ENCODE peak calls at places on chromosomes 7 and 10, in eight cellular contexts. W is neural progenitor cell; E is stimulated activated CD8-positive, alpha-beta memory T cell treated with anti-CD3 and anti-CD28 coated beads, Interleukin-15, amount 100 ng/mL, for 24 hours; Q is upper lobe of right lung; N is germinal center; B is skeletal muscle cell; I is NCI-H748 treated with DMSO at 0.1 percent for 48 hours; S is astrocyte of the spinal cord. F is an unnamed sample.

GRCh38 chr10:18312385-18313145 is 172.3 kb downstream of the CACNB2 start:
- DNase-seq in I (peak; percentile 21), E (no peak), S (peak; percentile 16), Q (no peak), B (peak; percentile 13), N (peak; percentile 13), W (peak; percentile 30), F (peak; percentile 59)

GRCh38 chr7:155800301-155800700 is 12.0 kb downstream of the SHH start:
- DNase-seq in S (no peak), E (no peak), I (no peak), N (no peak), B (no peak), W (no peak), Q (peak; percentile 46), F (no peak)

GRCh38 chr7:115763347-115763746 is 267.2 kb downstream of the TFEC start:
- DNase-seq in B (no peak), S (no peak), N (no peak), W (peak; percentile 32), I (no peak), E (no peak), Q (no peak), F (no peak)

GRCh38 chr10:124693801-124694416 is 50.3 kb downstream of the FAM53B start:
- DNase-seq in S (peak; percentile 62), B (no peak), E (no peak), Q (no peak), I (peak; percentile 33), N (no peak), W (no peak), F (peak; percentile 89)

GRCh38 chr10:74960670-74961069 is 134.3 kb downstream of the KAT6B start:
- DNase-seq in I (no peak), S (no peak), E (no peak), W (no peak), Q (no peak), N (no peak), B (no peak), F (no peak)

GRCh38 chr10:101355307-101355706 is 1.3 kb downstream of the BTRC start:
- DNase-seq in Q (no peak), I (no peak), B (no peak), S (no peak), N (no peak), W (no peak), E (no peak), F (no peak)

GRCh38 chr10:81414038-81414437 is 461.0 kb upstream of the NRG3 start:
- DNase-seq in S (no peak), N (no peak), W (peak; percentile 48), B (no peak), I (no peak), E (no peak), Q (no peak), F (no peak)

GRCh38 chr10:31659665-31660064 is 269.0 kb downstream of the ARHGAP12 start:
- DNase-seq in E (no peak), B (no peak), W (no peak), Q (no peak), N (no peak), S (no peak), I (no peak), F (no peak)

GRCh38 chr7:88396295-88396947 is 89.7 kb upstream of the STEAP4 start:
- DNase-seq in N (peak; percentile 11), W (no peak), E (no peak), I (no peak), S (no peak), B (no peak), Q (no peak), F (no peak)

GRCh38 chr7:42407828-42408227 is 170.8 kb upstream of the GLI3 start:
- DNase-seq in Q (no peak), N (no peak), I (no peak), B (no peak), W (no peak), E (no peak), S (no peak), F (no peak)

GRCh38 chr7:24932815-24933214 is 47.2 kb downstream of the OSBPL3 start:
- DNase-seq in I (no peak), E (no peak), W (peak; percentile 18), N (peak; percentile 66), S (peak; percentile 53), B (no peak), Q (no peak), F (no peak)

GRCh38 chr10:110979611-110980010 is 60.2 kb downstream of the SHOC2 start:
- DNase-seq in Q (no peak), W (no peak), B (no peak), S (no peak), I (no peak), N (no peak), E (no peak), F (no peak)

GRCh38 chr10:71860243-71861029 is 9.4 kb upstream of the PSAP start:
- DNase-seq in B (peak; percentile 100), E (no peak), N (no peak), Q (peak; percentile 90), I (no peak), W (peak; percentile 72), S (peak; percentile 100), F (peak; percentile 85)

GRCh38 chr10:110529596-110530011 is 31.9 kb downstream of the DUSP5 start:
- DNase-seq in S (no peak), Q (no peak), I (no peak), E (no peak), N (no peak), W (no peak), B (no peak), F (no peak)

GRCh38 chr10:86045896-86046295 is 320.7 kb downstream of the GRID1 start:
- DNase-seq in S (no peak), I (no peak), W (no peak), N (no peak), E (no peak), B (no peak), Q (no peak), F (no peak)

GRCh38 chr10:50594012-50594411 is 29.7 kb downstream of the SGMS1 start:
- DNase-seq in W (no peak), B (peak; percentile 79), N (no peak), S (peak; percentile 88), Q (no peak), I (no peak), E (no peak), F (no peak)

GRCh38 chr7:1899201-1899600 is 229.1 kb downstream of the ELFN1 start:
- DNase-seq in S (peak; percentile 88), N (no peak), E (no peak), B (peak; percentile 60), W (no peak), I (no peak), Q (no peak), F (no peak)

GRCh38 chr7:126718419-126718818 is 534.3 kb downstream of the GRM8 start:
- DNase-seq in I (no peak), N (no peak), B (no peak), E (no peak), S (no peak), Q (no peak), W (no peak), F (no peak)

GRCh38 chr10:132868995-132869394 is 73.4 kb downstream of the CFAP46 start:
- DNase-seq in E (no peak), B (no peak), I (no peak), S (no peak), W (no peak), Q (peak; percentile 57), N (no peak), F (no peak)

GRCh38 chr10:43461950-43462349 is 25.0 kb downstream of the ZNF487 start:
- DNase-seq in N (peak; percentile 57), S (peak; percentile 86), B (peak; percentile 42), I (peak; percentile 71), W (peak; percentile 86), E (no peak), Q (no peak), F (peak; percentile 91)

GRCh38 chr7:70477051-70478010 is 654.6 kb upstream of the GALNT17 start:
- DNase-seq in Q (no peak), W (no peak), E (no peak), S (peak; percentile 46), I (no peak), B (no peak), N (no peak), F (no peak)

GRCh38 chr7:116111429-116111828 is 80.9 kb upstream of the TFEC start:
- DNase-seq in I (no peak), Q (no peak), S (no peak), E (no peak), W (no peak), N (no peak), B (no peak), F (no peak)